ENCODE peak calls at places on chromosomes 12 and 14, in six cellular contexts. J, Z, A, N, B and R are unnamed samples.

GRCh38 chr12:94951071-94951639 is 52.3 kb downstream of the NDUFA12 start:
- DNase-seq in J (no peak), B (no peak), Z (peak), A (peak), N (no peak), R (no peak)

GRCh38 chr12:29278673-29279420 is 102.1 kb downstream of the ERGIC2 start:
- DNase-seq in Z (no peak), A (no peak), N (no peak), B (no peak), J (no peak), R (no peak)

GRCh38 chr14:105830171-105830570 is 303.8 kb downstream of the TMEM121 start:
- DNase-seq in Z (no peak), N (no peak), B (no peak), J (no peak), A (no peak), R (no peak)

GRCh38 chr14:98984027-98984718 is 287.8 kb downstream of the BCL11B start:
- DNase-seq in J (no peak), N (no peak), Z (no peak), A (no peak), B (no peak), R (no peak)

GRCh38 chr12:12432373-12432772 is 75.5 kb downstream of the BORCS5 start:
- DNase-seq in J (peak), B (no peak), N (no peak), Z (no peak), A (no peak), R (no peak)

GRCh38 chr14:59022144-59022543 is 166.3 kb upstream of the DAAM1 start:
- DNase-seq in N (no peak), J (no peak), A (no peak), Z (no peak), B (no peak), R (no peak)

GRCh38 chr14:71555654-71556559 is 376.3 kb upstream of the RGS6 start:
- DNase-seq in B (peak), J (peak), Z (no peak), A (no peak), N (no peak), R (peak)

GRCh38 chr12:109632299-109632698 is 58.7 kb downstream of the MVK start:
- DNase-seq in N (no peak), Z (no peak), B (no peak), J (no peak), A (no peak), R (no peak)

GRCh38 chr14:89383171-89383845 is 33.7 kb downstream of the FOXN3 start:
- DNase-seq in Z (no peak), N (no peak), A (no peak), J (no peak), B (no peak), R (no peak)

GRCh38 chr14:22886500-22887259 is 3.7 kb downstream of the REM2 start:
- DNase-seq in B (peak), N (peak), J (peak), Z (peak), A (peak), R (no peak)

GRCh38 chr12:131735863-131736806 is 25.2 kb downstream of the SFSWAP start:
- DNase-seq in N (no peak), Z (no peak), B (no peak), A (no peak), J (no peak), R (no peak)

GRCh38 chr12:25977047-25977446 is 18.6 kb downstream of the RASSF8 start:
- DNase-seq in J (peak), Z (no peak), A (no peak), N (no peak), B (no peak), R (no peak)

GRCh38 chr12:89225808-89226368 is 126.4 kb downstream of the DUSP6 start:
- DNase-seq in A (no peak), J (peak), B (no peak), N (no peak), Z (no peak), R (no peak)

GRCh38 chr12:71848212-71848611 is 8.7 kb downstream of the TBC1D15 start:
- DNase-seq in Z (no peak), J (no peak), B (no peak), N (no peak), A (no peak), R (no peak)

GRCh38 chr12:76688001-76688400 is 75.9 kb upstream of the ZDHHC17 start:
- DNase-seq in B (no peak), N (no peak), A (no peak), Z (peak), J (peak), R (no peak)

GRCh38 chr12:3752741-3753486 is at the start of gene CRACR2A:
- DNase-seq in J (peak), B (peak), Z (peak), A (peak), N (peak), R (no peak)

GRCh38 chr12:3753549-3754284 is 808 bp upstream of the CRACR2A start:
- DNase-seq in Z (no peak), J (no peak), N (peak), A (no peak), B (no peak), R (no peak)

GRCh38 chr12:3752096-3752709 is 706 bp downstream of the CRACR2A start:
- DNase-seq in N (peak), B (peak), A (peak), Z (peak), J (no peak), R (peak)

GRCh38 chr12:3750616-3751015 is 2.3 kb downstream of the CRACR2A start:
- DNase-seq in B (no peak), N (peak), A (no peak), J (no peak), Z (no peak), R (no peak)

DNA sequence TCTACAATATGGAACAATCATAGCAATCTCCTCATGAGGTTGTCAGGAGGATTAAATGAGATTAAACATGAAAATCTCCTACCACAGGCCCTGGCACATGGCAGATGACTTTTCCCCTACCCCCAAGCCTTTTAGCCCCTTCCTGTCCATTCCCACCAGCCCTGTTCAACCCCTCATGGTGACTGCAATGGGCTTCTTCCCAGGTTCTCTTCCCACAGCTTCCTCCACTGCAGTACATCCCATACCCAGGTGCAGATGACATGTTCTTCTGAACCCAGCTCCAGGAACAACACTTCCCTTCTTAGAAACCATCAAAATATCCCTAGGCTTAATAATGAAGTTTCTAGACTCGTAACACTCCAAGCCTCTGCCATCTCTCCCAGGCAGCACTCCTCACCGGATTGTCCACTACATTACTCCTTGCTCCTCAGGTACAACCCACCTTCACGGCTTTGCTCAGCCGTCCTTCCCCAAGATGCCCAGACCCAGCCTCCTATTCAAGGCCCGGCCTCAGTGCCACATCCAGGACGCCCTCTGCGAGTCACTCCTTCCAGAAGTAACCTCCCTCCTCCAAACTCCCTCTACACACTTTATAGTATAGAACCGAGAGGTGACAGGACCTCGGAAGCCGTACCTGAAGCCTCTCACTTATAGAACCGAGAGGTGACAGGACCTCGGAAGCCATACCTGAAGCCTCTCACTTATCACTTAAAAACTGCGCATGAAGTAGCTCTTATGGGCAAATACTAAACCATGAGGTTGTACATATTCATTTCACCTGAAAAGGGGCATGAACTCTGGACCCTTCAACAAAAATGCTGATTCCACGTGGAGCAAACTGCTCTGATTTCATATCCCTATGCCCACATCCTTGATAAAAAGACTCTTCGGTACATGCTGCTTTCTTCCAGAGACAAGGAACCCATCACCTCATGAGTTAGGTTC is 1.5 kb downstream of the CRACR2A start:
- DNase-seq in J (no peak), Z (no peak), N (peak), A (no peak), B (no peak), R (no peak)
- H3K9ac ChIP-seq in J (no peak), Z (no peak), N (no peak), A (peak), B (peak), R (no peak)

DNA sequence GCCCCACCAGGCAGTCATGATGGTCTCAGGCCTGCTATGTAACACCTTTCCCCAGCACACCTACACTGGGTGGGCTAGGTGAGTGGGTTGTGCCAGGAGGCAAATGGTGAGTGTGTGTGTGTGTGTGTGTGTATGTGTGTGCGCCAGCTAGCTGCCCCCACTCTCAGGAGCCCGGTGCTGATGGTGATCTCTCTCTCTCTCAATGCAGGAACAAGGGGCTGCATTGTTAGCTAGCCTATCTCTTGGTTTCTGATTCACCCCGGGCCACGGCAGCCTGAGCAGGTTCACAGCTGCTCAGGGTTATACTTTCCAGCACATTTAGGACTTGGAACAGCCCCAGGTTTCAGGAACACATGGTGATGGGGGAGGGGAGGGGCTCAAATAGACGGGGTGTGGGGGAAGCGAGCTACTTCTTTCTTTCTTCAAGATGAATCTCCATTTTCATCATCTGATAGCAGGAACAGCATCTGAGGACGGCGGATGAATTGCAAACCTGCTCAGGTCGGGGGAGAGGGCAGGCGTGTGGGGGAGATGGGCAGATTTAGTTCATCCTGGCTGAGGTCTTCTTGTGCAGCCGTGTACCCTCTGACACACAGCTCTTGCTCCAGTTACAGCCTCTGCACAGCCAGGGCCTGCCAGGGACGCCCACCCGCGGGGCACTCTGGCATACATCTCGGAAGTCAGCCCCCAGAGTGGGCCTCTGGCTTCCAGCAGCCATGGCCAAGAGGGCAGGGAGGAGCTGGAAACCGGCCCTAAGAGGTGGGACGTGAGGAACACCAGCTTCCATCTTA is 137.7 kb downstream of the ZFP36L1 start:
- DNase-seq in N (peak), Z (peak), J (peak), A (no peak), B (no peak), R (peak)
- TF ChIP-seq RFX5 in N (no peak), Z (no peak), J (no peak), A (no peak), B (no peak), R (no peak)

DNA sequence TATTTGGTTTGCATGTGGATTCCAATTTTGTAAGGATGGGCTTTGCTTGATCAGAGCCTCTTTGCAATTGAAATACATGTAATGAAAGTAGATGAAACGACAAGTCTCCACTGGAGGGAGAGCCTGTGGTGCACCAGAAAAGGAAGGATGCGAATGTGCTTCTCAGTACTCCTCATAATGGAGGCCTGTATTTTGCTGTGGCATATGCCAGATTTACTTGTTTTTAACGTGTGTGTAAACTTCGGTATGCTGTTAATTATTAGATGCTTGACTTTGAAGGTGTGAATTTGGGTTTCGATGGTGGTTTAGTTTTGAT is 2.8 kb downstream of the DYRK2 start:
- DNase-seq in A (no peak), B (no peak), J (peak), N (no peak), Z (peak), R (peak)
- H3K9ac ChIP-seq in A (no peak), B (peak), J (no peak), N (no peak), Z (peak), R (no peak)

GRCh38 chr14:100028990-100029677 is 36.1 kb upstream of the EVL start:
- DNase-seq in N (no peak), J (peak), Z (no peak), A (no peak), B (no peak), R (no peak)

GRCh38 chr14:100027771-100028490 is 37.3 kb upstream of the EVL start:
- DNase-seq in Z (no peak), N (no peak), J (peak), B (no peak), A (no peak), R (no peak)

GRCh38 chr14:100031506-100032281 is 33.5 kb upstream of the EVL start:
- DNase-seq in A (no peak), Z (no peak), J (peak), B (no peak), N (no peak), R (no peak)

GRCh38 chr14:100032749-100033148 is 32.5 kb upstream of the EVL start:
- DNase-seq in A (no peak), N (no peak), Z (no peak), J (no peak), B (no peak), R (no peak)

DNA sequence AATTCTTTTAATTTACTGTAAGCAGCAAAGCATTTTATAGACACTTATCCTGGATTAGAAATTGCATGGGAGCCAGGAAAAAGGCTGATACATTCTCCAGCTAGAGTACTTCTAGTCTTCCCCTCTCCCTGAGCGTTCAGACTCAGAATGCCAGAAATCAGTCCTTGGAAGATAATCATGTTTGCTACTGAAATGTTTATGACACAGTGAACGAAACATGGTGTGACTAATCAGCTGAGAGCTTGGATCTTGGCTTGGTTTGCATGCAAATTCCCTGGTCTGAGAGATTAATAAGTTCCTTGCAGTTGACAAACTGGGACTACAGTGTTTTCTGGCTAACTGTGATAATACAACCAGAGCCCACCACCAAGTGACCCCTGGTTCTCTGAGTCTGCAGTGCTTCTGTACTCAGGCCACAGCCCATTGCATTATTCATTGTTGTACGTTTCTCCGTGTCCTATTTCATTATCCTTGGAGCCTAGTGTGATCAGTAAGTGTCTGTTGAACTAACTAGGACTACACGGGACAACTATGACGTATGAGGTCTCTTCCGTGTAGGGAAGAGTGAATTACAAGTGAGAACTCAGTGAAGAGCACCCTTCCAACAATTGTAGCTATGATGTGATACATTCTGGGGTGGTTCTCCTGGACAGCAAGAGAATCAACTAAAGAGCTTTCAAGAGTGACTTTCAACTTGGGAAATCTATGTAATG is 34.6 kb upstream of the EVL start:
- DNase-seq in J (peak), N (no peak), B (no peak), Z (no peak), A (no peak), R (no peak)
- TF ChIP-seq RFX5 in J (no peak), N (no peak), B (no peak), Z (no peak), A (no peak), R (no peak)

DNA sequence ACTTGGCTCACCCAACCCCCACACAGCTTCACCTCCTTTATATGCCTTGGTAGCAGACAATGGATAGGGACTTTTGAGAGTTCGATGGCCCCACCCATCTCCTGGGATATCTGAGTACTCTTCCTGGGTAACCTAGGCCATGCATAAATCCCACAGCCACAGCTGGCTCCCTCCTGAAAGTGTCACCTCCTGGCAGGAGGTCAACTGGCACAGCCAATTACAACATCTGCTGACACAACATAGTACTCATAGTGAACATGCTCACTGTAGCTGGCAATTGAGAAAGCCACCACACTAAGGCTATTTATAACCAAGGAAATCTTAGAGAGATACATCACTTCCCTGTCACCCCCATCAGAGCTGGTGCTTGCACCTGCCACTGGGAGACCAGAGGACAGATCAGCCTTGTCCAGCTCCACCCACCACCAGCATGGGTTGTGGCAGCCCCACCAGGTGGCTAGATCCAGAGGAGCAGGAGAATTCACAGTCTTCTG is 410.0 kb downstream of the SYT1 start:
- DNase-seq in Z (no peak), N (peak), B (no peak), J (no peak), A (no peak), R (no peak)
- H3K9ac ChIP-seq in Z (no peak), N (no peak), B (no peak), J (no peak), A (no peak), R (no peak)

GRCh38 chr12:75294338-75294737 is 35.8 kb downstream of the CAPS2 start:
- DNase-seq in N (no peak), A (no peak), Z (no peak), B (no peak), J (no peak), R (no peak)

GRCh38 chr12:75294797-75295196 is 35.3 kb downstream of the CAPS2 start:
- DNase-seq in N (no peak), Z (no peak), J (no peak), A (no peak), B (no peak), R (no peak)

GRCh38 chr12:75291014-75291413 is 39.1 kb downstream of the CAPS2 start:
- DNase-seq in B (no peak), N (no peak), A (no peak), J (no peak), Z (no peak), R (no peak)

GRCh38 chr12:75289678-75290200 is 40.4 kb downstream of the CAPS2 start:
- DNase-seq in J (peak), N (no peak), A (no peak), Z (no peak), B (no peak), R (no peak)
- TF ChIP-seq RFX5 in J (no peak), N (no peak), A (no peak), Z (no peak), B (no peak), R (no peak)